ENCODE peak calls at places on chromosomes 7 and 10, in seven cellular contexts. Q, I, P, J, X, S and A are unnamed samples.

GRCh38 chr7:55185941-55186609 is 167.3 kb downstream of the EGFR start:
- DNase-seq in X (no peak), S (peak), P (no peak), I (peak), Q (peak), J (peak), A (no peak)

GRCh38 chr7:16235743-16236142 is 185.6 kb downstream of the CRPPA start:
- DNase-seq in J (no peak), S (no peak), Q (no peak), X (no peak), I (no peak), P (no peak), A (no peak)

GRCh38 chr7:137538361-137538762 is 194.8 kb upstream of the PTN start:
- DNase-seq in I (no peak), X (no peak), J (peak), Q (no peak), S (peak), P (no peak), A (no peak)

GRCh38 chr10:31867646-31868045 is 61.0 kb downstream of the ARHGAP12 start:
- DNase-seq in J (peak), S (no peak), Q (no peak), I (no peak), X (no peak), P (no peak), A (peak)

GRCh38 chr7:34039033-34039432 is 133.7 kb downstream of the BMPER start:
- DNase-seq in S (no peak), J (peak), Q (no peak), I (no peak), X (no peak), P (no peak), A (no peak)

GRCh38 chr10:69089638-69090599 is 2.0 kb downstream of the SRGN start:
- DNase-seq in S (no peak), I (no peak), X (no peak), Q (no peak), J (no peak), P (no peak), A (no peak)

GRCh38 chr10:25175527-25176420 is 973 bp downstream of the GPR158 start:
- DNase-seq in J (peak), I (peak), P (no peak), S (no peak), Q (no peak), X (peak), A (no peak)

GRCh38 chr7:105905209-105905910 is 29.0 kb upstream of the ATXN7L1 start:
- DNase-seq in P (no peak), J (no peak), X (no peak), Q (no peak), I (no peak), S (no peak), A (no peak)

GRCh38 chr7:76054129-76055120 is 6.5 kb downstream of the MDH2 start:
- DNase-seq in X (no peak), Q (no peak), S (no peak), J (peak), I (no peak), P (no peak), A (no peak)

GRCh38 chr10:103692421-103693069 is 162.8 kb downstream of the SH3PXD2A start:
- DNase-seq in P (no peak), S (no peak), Q (no peak), J (no peak), X (no peak), I (no peak), A (no peak)

GRCh38 chr7:69365588-69366241 is 232.6 kb upstream of the AUTS2 start:
- DNase-seq in Q (no peak), J (peak), P (no peak), S (no peak), X (no peak), I (no peak), A (no peak)

GRCh38 chr7:64875658-64876406 is 27.2 kb upstream of the ZNF273 start:
- DNase-seq in I (no peak), P (no peak), X (no peak), S (no peak), Q (no peak), J (no peak), A (no peak)

GRCh38 chr7:18345641-18346234 is 149.8 kb upstream of the HDAC9 start:
- DNase-seq in P (no peak), J (peak), S (no peak), Q (peak), I (peak), X (peak), A (peak)

GRCh38 chr10:94361161-94361794 is 1.5 kb downstream of the NOC3L start:
- DNase-seq in P (no peak), J (peak), I (no peak), Q (no peak), X (no peak), S (no peak), A (no peak)

GRCh38 chr10:127293640-127294039 is 97.2 kb upstream of the INSYN2A start:
- DNase-seq in J (no peak), X (no peak), S (peak), I (no peak), P (no peak), Q (no peak), A (no peak)

GRCh38 chr7:96187735-96188622 is 133.9 kb downstream of the SLC25A13 start:
- DNase-seq in X (peak), S (no peak), I (no peak), Q (no peak), J (peak), P (no peak), A (no peak)

GRCh38 chr7:77538186-77538907 is 1.3 kb downstream of the PTPN12 start:
- DNase-seq in P (peak), I (peak), X (peak), S (peak), Q (peak), J (peak), A (peak)

GRCh38 chr10:30028452-30029045 is 30.8 kb downstream of the JCAD start:
- DNase-seq in X (no peak), P (no peak), Q (no peak), S (no peak), J (no peak), I (no peak), A (no peak)

GRCh38 chr7:150977382-150978135 is 562 bp downstream of the KCNH2 start:
- DNase-seq in P (no peak), X (no peak), Q (no peak), J (no peak), S (no peak), I (no peak), A (no peak)

GRCh38 chr7:2572101-2572842 is 13.5 kb downstream of the IQCE start:
- DNase-seq in Q (no peak), J (peak), S (no peak), X (no peak), P (no peak), I (peak), A (no peak)

GRCh38 chr7:37230221-37230620 is 218.4 kb downstream of the ELMO1 start:
- DNase-seq in X (no peak), Q (no peak), J (peak), S (no peak), P (peak), I (peak), A (no peak)

GRCh38 chr10:52453501-52453900 is 139.4 kb downstream of the DKK1 start:
- DNase-seq in J (no peak), P (no peak), S (no peak), I (no peak), Q (no peak), X (no peak), A (no peak)

GRCh38 chr7:141649865-141650499 is 52.0 kb downstream of the DENND11 start:
- DNase-seq in I (peak), J (peak), P (no peak), X (peak), S (peak), Q (peak), A (peak)

GRCh38 chr7:155299539-155300202 is 2.0 kb downstream of the INSIG1 start:
- DNase-seq in Q (no peak), P (no peak), S (no peak), X (no peak), I (no peak), J (peak), A (no peak)

GRCh38 chr10:74683621-74684114 is 142.7 kb upstream of the KAT6B start:
- DNase-seq in J (no peak), Q (no peak), X (peak), P (no peak), I (no peak), S (no peak), A (no peak)

GRCh38 chr7:128201690-128202085 is 39.4 kb upstream of the LEP start:
- DNase-seq in P (no peak), Q (no peak), S (no peak), X (no peak), I (no peak), J (no peak), A (no peak)

GRCh38 chr10:34764347-34764991 is 50.6 kb downstream of the PARD3 start:
- DNase-seq in S (no peak), I (no peak), P (no peak), Q (no peak), X (peak), J (no peak), A (no peak)

GRCh38 chr7:24609059-24609458 is 35.8 kb downstream of the PALS2 start:
- DNase-seq in Q (no peak), J (no peak), P (no peak), X (no peak), I (no peak), S (no peak), A (no peak)

GRCh38 chr10:79241990-79242619 is 105.2 kb upstream of the PPIF start:
- DNase-seq in P (no peak), I (no peak), Q (no peak), S (no peak), J (peak), X (peak), A (no peak)

GRCh38 chr7:13832346-13832745 is 157.1 kb downstream of the ETV1 start:
- DNase-seq in X (no peak), P (no peak), J (peak), I (no peak), S (no peak), Q (no peak), A (no peak)

GRCh38 chr10:3393958-3394357 is 221.4 kb upstream of the PITRM1 start:
- DNase-seq in I (no peak), P (no peak), J (no peak), Q (no peak), X (no peak), S (no peak), A (no peak)

GRCh38 chr10:70722820-70723424 is 50.6 kb downstream of the ADAMTS14 start:
- DNase-seq in P (no peak), I (peak), Q (no peak), S (no peak), X (no peak), J (peak), A (peak)

GRCh38 chr10:70478191-70479160 is at the start of gene PALD1:
- DNase-seq in P (peak), J (peak), S (peak), Q (peak), I (peak), X (peak), A (peak)

GRCh38 chr7:38368191-38368605 is 94.8 kb upstream of the TARP start:
- DNase-seq in Q (peak), X (peak), I (peak), S (peak), J (peak), P (peak), A (peak)

GRCh38 chr7:140348161-140348849 is 50.0 kb downstream of the SLC37A3 start:
- DNase-seq in J (peak), P (no peak), I (no peak), S (no peak), Q (no peak), X (no peak), A (no peak)

GRCh38 chr7:1046722-1047679 is 2.7 kb downstream of the GPR146 start:
- DNase-seq in Q (no peak), S (no peak), J (no peak), P (no peak), X (no peak), I (peak), A (peak)